ENCODE peak calls at places on chromosome 1, in eight cellular contexts. Q, T, C, S, W, Z, K and H are unnamed samples.

GRCh38 chr1:223429821-223430220 is 36.6 kb downstream of the CCDC185 start:
- DNase-seq in Q (no peak), T (no peak), C (no peak), S (no peak), W (peak; percentile 25), Z (no peak), K (no peak), H (no peak)

GRCh38 chr1:107061886-107062285 is 5.4 kb downstream of the PRMT6 start:
- DNase-seq in Q (no peak), T (no peak), C (no peak), S (no peak), W (no peak), Z (no peak), K (no peak), H (no peak)

GRCh38 chr1:36517415-36517814 is 34.7 kb upstream of the CSF3R start:
- DNase-seq in Q (no peak), T (no peak), C (no peak), S (no peak), W (no peak), Z (no peak), K (no peak), H (no peak)

GRCh38 chr1:78333426-78334012 is 157.3 kb upstream of the PTGFR start:
- DNase-seq in Q (peak; percentile 40), T (no peak), C (no peak), S (no peak), W (no peak), Z (no peak), K (peak; percentile 78), H (no peak)

GRCh38 chr1:243642936-243643335 is 207.1 kb downstream of the AKT3 start:
- DNase-seq in Q (no peak), T (no peak), C (no peak), S (no peak), W (peak; percentile 11), Z (no peak), K (peak; percentile 37), H (no peak)

GRCh38 chr1:156767879-156768608 is 709 bp downstream of the PRCC start:
- DNase-seq in Q (peak; percentile 80), T (peak; percentile 77), C (no peak), S (no peak), W (peak; percentile 52), Z (peak; percentile 40), K (no peak), H (peak; percentile 75)

GRCh38 chr1:90717665-90718410 is 736 bp upstream of the BARHL2 start:
- DNase-seq in Q (peak; percentile 91), T (no peak), C (no peak), S (no peak), W (peak; percentile 71), Z (no peak), K (peak; percentile 46), H (no peak)

GRCh38 chr1:110218739-110219138 is 8.6 kb downstream of the KCNC4 start:
- DNase-seq in Q (peak; percentile 23), T (no peak), C (no peak), S (no peak), W (no peak), Z (no peak), K (no peak), H (no peak)

GRCh38 chr1:31063636-31064035 is 1.9 kb downstream of the PUM1 start:
- DNase-seq in Q (peak; percentile 27), T (no peak), C (peak; percentile 14), S (no peak), W (no peak), Z (no peak), K (peak; percentile 24), H (no peak)

GRCh38 chr1:224212618-224213037 is 29.6 kb downstream of the DEGS1 start:
- DNase-seq in Q (no peak), T (no peak), C (no peak), S (no peak), W (no peak), Z (no peak), K (no peak), H (no peak)

GRCh38 chr1:27589441-27589840 is 14.5 kb downstream of the AHDC1 start:
- DNase-seq in Q (no peak), T (no peak), C (no peak), S (no peak), W (no peak), Z (no peak), K (no peak), H (no peak)

GRCh38 chr1:27584453-27584852 is 19.5 kb downstream of the AHDC1 start:
- DNase-seq in Q (no peak), T (no peak), C (no peak), S (no peak), W (no peak), Z (no peak), K (no peak), H (no peak)

GRCh38 chr1:27583479-27583878 is 20.5 kb downstream of the AHDC1 start:
- DNase-seq in Q (no peak), T (no peak), C (no peak), S (no peak), W (no peak), Z (no peak), K (no peak), H (no peak)

GRCh38 chr1:27588256-27589232 is 15.4 kb downstream of the AHDC1 start:
- DNase-seq in Q (no peak), T (no peak), C (no peak), S (no peak), W (no peak), Z (no peak), K (peak; percentile 44), H (no peak)

DNA sequence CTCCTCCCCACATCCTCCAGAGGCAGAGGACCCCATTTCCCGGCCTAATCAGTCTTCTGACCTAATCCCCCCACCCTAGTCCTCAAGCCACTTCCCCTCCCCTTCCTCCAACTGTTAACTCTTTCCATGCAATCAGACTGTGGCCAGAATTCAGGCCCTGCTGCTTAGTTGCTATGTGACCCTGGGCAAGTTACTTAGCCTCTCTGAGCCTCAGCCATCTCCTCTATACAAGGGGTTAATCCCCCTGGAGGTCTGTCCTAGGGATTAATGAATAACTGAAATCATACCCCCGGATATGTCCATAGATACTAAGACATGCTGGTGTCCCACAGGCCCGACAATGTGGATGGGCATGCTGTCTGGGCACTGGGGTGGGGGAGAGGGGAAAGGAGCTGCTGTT is 18.3 kb downstream of the AHDC1 start:
- DNase-seq in Q (no peak), T (no peak), C (no peak), S (no peak), W (no peak), Z (no peak), K (no peak), H (no peak)
- H3K36me3 ChIP-seq in Q (no peaks in the 10 kb centered on the region), T (no peaks in the 10 kb centered on the region), C (no peaks in the 10 kb centered on the region), S (no peaks in the 10 kb centered on the region), W (peaks cover 9% of the 10 kb centered on the region), Z (no peaks in the 10 kb centered on the region), K (no peaks in the 10 kb centered on the region), H (no peaks in the 10 kb centered on the region)

GRCh38 chr1:20487236-20487590 is 1.2 kb upstream of the CAMK2N1 start:
- DNase-seq in Q (peak; percentile 27), T (no peak), C (no peak), S (no peak), W (no peak), Z (no peak), K (no peak), H (no peak)

GRCh38 chr1:20485527-20486456 is at the start of gene CAMK2N1:
- DNase-seq in Q (peak; percentile 81), T (peak; percentile 78), C (peak; percentile 30), S (peak; percentile 37), W (peak; percentile 82), Z (peak; percentile 83), K (peak; percentile 78), H (no peak)

GRCh38 chr1:20483833-20484525 is 2.0 kb downstream of the CAMK2N1 start:
- DNase-seq in Q (peak; percentile 72), T (no peak), C (no peak), S (no peak), W (no peak), Z (no peak), K (peak; percentile 37), H (no peak)

GRCh38 chr1:20484526-20485462 is 1.2 kb downstream of the CAMK2N1 start:
- DNase-seq in Q (peak; percentile 69), T (no peak), C (no peak), S (no peak), W (no peak), Z (no peak), K (peak; percentile 17), H (no peak)

DNA sequence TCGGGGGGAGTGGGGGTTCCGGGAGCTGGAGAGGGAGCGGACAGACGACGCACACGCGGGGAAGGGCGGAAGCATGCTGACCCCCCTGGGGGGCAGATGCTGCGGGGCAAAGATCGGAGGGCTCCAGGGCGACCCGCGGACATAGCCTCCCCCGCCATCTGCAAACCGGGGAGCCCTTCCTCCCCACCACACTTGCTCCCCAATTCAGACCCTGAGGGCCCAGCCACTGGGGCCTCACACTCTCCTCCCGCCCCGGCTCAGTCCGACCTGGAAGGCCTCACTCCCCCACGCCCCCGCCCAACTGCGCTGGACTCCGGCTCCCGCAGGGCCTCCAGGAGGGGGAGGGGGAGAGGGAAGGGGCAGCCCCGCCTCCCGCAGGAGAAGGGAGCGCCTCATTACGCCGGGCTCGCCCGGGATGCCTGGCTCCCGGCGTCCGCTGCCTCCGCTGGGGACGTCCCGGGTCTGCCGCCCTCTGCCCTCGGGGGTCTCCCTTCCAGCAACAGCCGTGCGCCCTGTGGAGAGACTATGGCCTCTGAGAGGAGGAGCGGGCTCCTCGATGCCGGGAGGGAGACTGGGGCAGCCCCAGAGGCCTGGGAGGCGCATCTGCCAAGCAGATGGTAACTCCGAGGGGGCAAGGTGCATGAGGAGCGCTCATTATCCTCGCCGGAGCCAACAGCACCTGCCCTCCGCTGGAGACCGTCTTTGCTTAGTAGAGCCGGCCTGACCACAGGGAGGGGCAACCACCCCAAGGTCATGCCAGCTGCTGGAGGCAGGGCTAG is 636 bp upstream of the CAMK2N1 start:
- DNase-seq in Q (peak; percentile 94), T (peak; percentile 86), C (no peak), S (peak; percentile 22), W (peak; percentile 58), Z (peak; percentile 81), K (peak; percentile 76), H (no peak)
- H3K36me3 ChIP-seq in Q (no peaks in the 10 kb centered on the region), T (no peaks in the 10 kb centered on the region), C (no peaks in the 10 kb centered on the region), S (no peaks in the 10 kb centered on the region), W (peaks cover 9% of the 10 kb centered on the region), Z (no peaks in the 10 kb centered on the region), K (no peaks in the 10 kb centered on the region), H (no peaks in the 10 kb centered on the region)

DNA sequence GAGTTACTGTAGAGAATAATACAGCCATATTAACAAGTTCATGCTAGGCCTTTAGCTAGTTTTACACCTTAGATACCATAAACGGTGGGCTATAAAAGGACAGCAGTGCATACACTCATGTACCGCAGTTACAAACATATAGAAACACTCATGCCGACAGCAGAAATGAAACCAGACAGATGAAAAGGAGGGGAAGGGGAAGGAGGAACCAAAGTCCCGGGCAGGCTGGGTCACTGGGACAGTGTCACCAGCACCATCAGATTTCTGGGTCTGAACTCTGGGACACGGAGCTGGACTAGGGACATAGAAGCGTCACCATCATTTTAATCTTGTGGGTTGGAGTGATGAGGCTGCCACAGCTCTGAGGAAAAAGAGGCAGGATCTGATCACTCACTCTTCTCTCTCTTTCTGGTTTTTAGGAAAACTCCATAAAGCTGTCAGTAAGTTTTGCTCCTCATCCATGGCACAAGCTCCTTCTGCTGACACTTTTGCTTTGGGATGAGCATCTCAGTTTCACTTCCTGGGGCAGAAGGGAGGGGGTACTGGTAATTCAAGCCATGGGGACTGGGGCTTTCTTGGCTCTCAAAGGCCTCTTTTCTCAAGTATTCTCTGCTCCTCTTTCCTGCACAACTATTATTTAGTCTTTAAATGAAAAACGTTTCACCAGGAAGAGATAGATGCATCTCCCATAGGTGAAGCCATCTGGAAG is 7.8 kb upstream of the ZNF691 start:
- DNase-seq in Q (no peak), T (no peak), C (no peak), S (no peak), W (no peak), Z (no peak), K (no peak), H (no peak)
- H3K36me3 ChIP-seq in Q (no peaks in the 10 kb centered on the region), T (peaks cover 30% of the 10 kb centered on the region), C (no peaks in the 10 kb centered on the region), S (peaks cover 14% of the 10 kb centered on the region), W (peaks cover 8% of the 10 kb centered on the region), Z (peaks cover 15% of the 10 kb centered on the region), K (peaks cover 3% of the 10 kb centered on the region), H (no peaks in the 10 kb centered on the region)

GRCh38 chr1:18938008-18938706 is 18.3 kb downstream of the IFFO2 start:
- DNase-seq in Q (no peak), T (no peak), C (no peak), S (no peak), W (no peak), Z (no peak), K (no peak), H (no peak)
- H3K36me3 ChIP-seq in Q (no peaks in the 10 kb centered on the region), T (peaks cover 8% of the 10 kb centered on the region), C (no peaks in the 10 kb centered on the region), S (no peaks in the 10 kb centered on the region), W (no peaks in the 10 kb centered on the region), Z (no peaks in the 10 kb centered on the region), K (no peaks in the 10 kb centered on the region), H (no peaks in the 10 kb centered on the region)